ENCODE peak calls at places on chromosomes 4 and X, in ten cellular contexts. I is lower leg skin; V is activated T-cell treated with anti-CD3 and anti-CD28 coated beads, Interleukin-2, amount 50 U/mL, for 72 hours; N is spleen; J is B cell; W is left lobe of liver; O is kidney epithelial cell; X is K562; C is HCEC 1CT; Z is left ventricle myocardium inferior. T is an unnamed sample.

GRCh38 chrX:109818921-109819320 is 85.9 kb upstream of the ACSL4 start:
- DNase-seq in I (no peak), V (no peak), N (no peak), J (no peak), W (no peak), O (no peak), X (no peak), C (no peak), Z (no peak), T (no peak)

GRCh38 chr4:176309772-176310171 is 10.0 kb upstream of the SPCS3 start:
- DNase-seq in I (no peak), V (no peak), N (no peak), J (no peak), W (no peak), O (no peak), X (no peak), C (no peak), Z (no peak), T (peak)

GRCh38 chr4:68079918-68080317 is 49.8 kb downstream of the TMPRSS11F start:
- DNase-seq in I (no peak), V (no peak), N (no peak), J (no peak), W (no peak), O (no peak), X (no peak), C (no peak), Z (no peak), T (no peak)

GRCh38 chr4:2250003-2250763 is 8.3 kb upstream of the HAUS3 start:
- DNase-seq in I (peak), V (no peak), N (no peak), J (no peak), W (no peak), O (no peak), X (no peak), C (no peak), Z (no peak), T (no peak)

GRCh38 chr4:3303840-3304715 is 11.3 kb downstream of the RGS12 start:
- DNase-seq in I (peak), V (no peak), N (peak), J (no peak), W (peak), O (no peak), X (no peak), C (no peak), Z (no peak), T (no peak)

GRCh38 chr4:59805176-59805575 is 1395.0 kb upstream of the ADGRL3 start:
- DNase-seq in I (no peak), V (no peak), N (no peak), J (no peak), W (no peak), O (no peak), X (no peak), C (no peak), Z (no peak), T (no peak)

GRCh38 chrX:21745756-21746155 is 12.2 kb downstream of the SMPX start:
- DNase-seq in I (no peak), V (peak), N (no peak), J (peak), W (peak), O (no peak), X (peak), C (peak), Z (no peak), T (peak)

GRCh38 chrX:53283567-53283966 is 2.2 kb upstream of the IQSEC2 start:
- DNase-seq in I (no peak), V (no peak), N (no peak), J (no peak), W (no peak), O (no peak), X (no peak), C (no peak), Z (no peak), T (no peak)

GRCh38 chrX:47283015-47283771 is 50.4 kb downstream of the USP11 start:
- DNase-seq in I (no peak), V (no peak), N (no peak), J (no peak), W (no peak), O (no peak), X (no peak), C (peak), Z (no peak), T (peak)

GRCh38 chr4:166078383-166078782 is 205.3 kb downstream of the TLL1 start:
- DNase-seq in I (no peak), V (no peak), N (no peak), J (no peak), W (no peak), O (no peak), X (no peak), C (peak), Z (no peak), T (no peak)

GRCh38 chr4:90441770-90442169 is 314.6 kb downstream of the CCSER1 start:
- DNase-seq in I (no peak), V (no peak), N (no peak), J (no peak), W (no peak), O (no peak), X (no peak), C (no peak), Z (no peak), T (no peak)

GRCh38 chrX:118536687-118537461 is 41.3 kb downstream of the DOCK11 start:
- DNase-seq in I (no peak), V (no peak), N (no peak), J (peak), W (no peak), O (no peak), X (peak), C (peak), Z (no peak), T (peak)

GRCh38 chr4:88219099-88219498 is 60.7 kb upstream of the ABCG2 start:
- DNase-seq in I (no peak), V (peak), N (no peak), J (no peak), W (no peak), O (peak), X (peak), C (peak), Z (no peak), T (peak)

GRCh38 chrX:71652405-71652804 is 14.9 kb upstream of the LOC101059915 start:
- DNase-seq in I (no peak), V (peak), N (no peak), J (peak), W (no peak), O (peak), X (peak), C (peak), Z (no peak), T (peak)

GRCh38 chr4:142354794-142355416 is 491.2 kb downstream of the INPP4B start:
- DNase-seq in I (no peak), V (no peak), N (no peak), J (no peak), W (no peak), O (no peak), X (no peak), C (no peak), Z (no peak), T (peak)

GRCh38 chr4:87840149-87840548 is 7.4 kb downstream of the MEPE start:
- DNase-seq in I (no peak), V (no peak), N (no peak), J (no peak), W (no peak), O (no peak), X (no peak), C (no peak), Z (no peak), T (no peak)

GRCh38 chr4:89835413-89835812 is 1.5 kb downstream of the SNCA start:
- DNase-seq in I (no peak), V (no peak), N (no peak), J (no peak), W (no peak), O (no peak), X (no peak), C (no peak), Z (no peak), T (no peak)

GRCh38 chr4:163332526-163333405 is at the start of gene NPY1R:
- DNase-seq in I (peak), V (peak), N (peak), J (peak), W (peak), O (peak), X (peak), C (peak), Z (peak), T (peak)

T was measured in LHCN-M2.